ENCODE peak calls at places on chromosome 5, in nine cellular contexts. F is anterior cingulate cortex; N is NCI-H1105; V is epithelial cell of esophagus; Y is heart right ventricle; G is adrenal gland; W is sciatic nerve; Q is stimulated activated CD4-positive, alpha-beta T cell treated with anti-CD3 and anti-CD28 coated beads, Interleukin-4, amount 100 ng/mL, for 4 hours; E is astrocyte of the hippocampus. O is an unnamed sample.
A peak's percentile ranks its signal among the peaks of the same experiment; 100 is the strongest.

GRCh38 chr5:156383510-156383909 is 56.5 kb downstream of the SGCD start:
- DNase-seq in F (no peak), N (no peak), V (peak; percentile 19), Y (no peak), G (no peak), W (no peak), Q (no peak), E (peak; percentile 20), O (no peak)

GRCh38 chr5:111173476-111173875 is 50.7 kb upstream of the CAMK4 start:
- DNase-seq in F (no peak), N (no peak), V (no peak), Y (no peak), G (no peak), W (no peak), Q (no peak), E (peak; percentile 57), O (no peak)

GRCh38 chr5:54384356-54384933 is 71.1 kb upstream of the HSPB3 start:
- DNase-seq in F (no peak), N (no peak), V (no peak), Y (no peak), G (no peak), W (no peak), Q (no peak), E (no peak), O (no peak)

GRCh38 chr5:40906351-40906751 is 2.9 kb upstream of the C7 start:
- DNase-seq in F (no peak), N (no peak), V (peak; percentile 66), Y (no peak), G (no peak), W (no peak), Q (no peak), E (peak; percentile 14), O (no peak)

GRCh38 chr5:134833340-134834032 is 12.3 kb upstream of the C5orf24 start:
- DNase-seq in F (no peak), N (no peak), V (no peak), Y (no peak), G (no peak), W (no peak), Q (no peak), E (peak; percentile 65), O (no peak)

GRCh38 chr5:1875481-1875842 is 7.3 kb downstream of the IRX4 start:
- DNase-seq in F (no peak), N (no peak), V (no peak), Y (no peak), G (no peak), W (no peak), Q (no peak), E (no peak), O (no peak)

GRCh38 chr5:154779105-154779504 is 23.9 kb downstream of the LARP1 start:
- DNase-seq in F (no peak), N (no peak), V (peak; percentile 94), Y (no peak), G (peak; percentile 73), W (no peak), Q (no peak), E (peak; percentile 59), O (no peak)

GRCh38 chr5:57117601-57118000 is 56.3 kb upstream of the GPBP1 start:
- DNase-seq in F (no peak), N (no peak), V (no peak), Y (no peak), G (no peak), W (no peak), Q (no peak), E (peak; percentile 18), O (no peak)

GRCh38 chr5:56908942-56909293 is 478 bp upstream of the SETD9 start:
- DNase-seq in F (no peak), N (no peak), V (no peak), Y (peak; percentile 78), G (peak; percentile 80), W (no peak), Q (no peak), E (no peak), O (peak; percentile 86)

GRCh38 chr5:156366536-156366935 is 39.6 kb downstream of the SGCD start:
- DNase-seq in F (no peak), N (no peak), V (no peak), Y (no peak), G (no peak), W (no peak), Q (no peak), E (no peak), O (no peak)

GRCh38 chr5:9596833-9597232 is 33.3 kb downstream of the TAS2R1 start:
- DNase-seq in F (no peak), N (no peak), V (no peak), Y (no peak), G (no peak), W (no peak), Q (no peak), E (no peak), O (no peak)

GRCh38 chr5:157972579-157972978 is 113.6 kb upstream of the CLINT1 start:
- DNase-seq in F (no peak), N (no peak), V (no peak), Y (no peak), G (no peak), W (no peak), Q (no peak), E (no peak), O (no peak)

GRCh38 chr5:26872337-26872736 is 166.0 kb downstream of the CDH9 start:
- DNase-seq in F (no peak), N (no peak), V (no peak), Y (no peak), G (no peak), W (no peak), Q (no peak), E (no peak), O (no peak)

GRCh38 chr5:98455660-98456059 is 317.8 kb upstream of the RGMB start:
- DNase-seq in F (no peak), N (no peak), V (peak; percentile 8), Y (no peak), G (no peak), W (no peak), Q (no peak), E (peak; percentile 10), O (no peak)

GRCh38 chr5:1493941-1494340 is 29.8 kb downstream of the LPCAT1 start:
- DNase-seq in F (no peak), N (no peak), V (no peak), Y (no peak), G (no peak), W (no peak), Q (no peak), E (no peak), O (no peak)

GRCh38 chr5:59893436-59894227 is at the start of gene PDE4D:
- DNase-seq in F (no peak), N (peak; percentile 11), V (peak; percentile 73), Y (peak; percentile 39), G (peak; percentile 43), W (peak; percentile 65), Q (no peak), E (peak; percentile 93), O (peak; percentile 37)

GRCh38 chr5:132492386-132492785 is 1.8 kb upstream of the IRF1 start:
- DNase-seq in F (no peak), N (no peak), V (no peak), Y (no peak), G (no peak), W (no peak), Q (no peak), E (no peak), O (no peak)

GRCh38 chr5:88405783-88406182 is 137.1 kb upstream of the TMEM161B start:
- DNase-seq in F (no peak), N (no peak), V (no peak), Y (no peak), G (no peak), W (no peak), Q (no peak), E (peak; percentile 14), O (no peak)

GRCh38 chr5:87079219-87079618 is 188.5 kb upstream of the RASA1 start:
- DNase-seq in F (no peak), N (no peak), V (no peak), Y (no peak), G (no peak), W (no peak), Q (no peak), E (no peak), O (no peak)

GRCh38 chr5:7754997-7755596 is 95.8 kb downstream of the CFAP90 start:
- DNase-seq in F (peak; percentile 18), N (peak; percentile 66), V (peak; percentile 55), Y (peak; percentile 33), G (peak; percentile 48), W (peak; percentile 67), Q (peak; percentile 23), E (peak; percentile 76), O (peak; percentile 13)

GRCh38 chr5:112975721-112976431 is 722 bp upstream of the DCP2 start:
- DNase-seq in F (no peak), N (no peak), V (no peak), Y (no peak), G (no peak), W (no peak), Q (no peak), E (no peak), O (no peak)

GRCh38 chr5:171575808-171576207 is 156.4 kb downstream of the FGF18 start:
- DNase-seq in F (no peak), N (no peak), V (no peak), Y (no peak), G (no peak), W (no peak), Q (no peak), E (no peak), O (no peak)

GRCh38 chr5:31347558-31347905 is 154.0 kb downstream of the CDH6 start:
- DNase-seq in F (no peak), N (no peak), V (no peak), Y (no peak), G (no peak), W (no peak), Q (no peak), E (no peak), O (no peak)

GRCh38 chr5:102536323-102536928 is 37.6 kb upstream of the SLCO6A1 start:
- DNase-seq in F (no peak), N (no peak), V (peak; percentile 11), Y (no peak), G (no peak), W (no peak), Q (no peak), E (peak; percentile 21), O (no peak)

GRCh38 chr5:133741396-133741795 is 129.1 kb upstream of the FSTL4 start:
- DNase-seq in F (no peak), N (no peak), V (no peak), Y (no peak), G (no peak), W (no peak), Q (no peak), E (no peak), O (no peak)

GRCh38 chr5:37966291-37966690 is 126.5 kb upstream of the GDNF start:
- DNase-seq in F (no peak), N (no peak), V (no peak), Y (no peak), G (no peak), W (no peak), Q (no peak), E (no peak), O (no peak)

GRCh38 chr5:956941-957729 is 51.5 kb upstream of the NKD2 start:
- DNase-seq in F (no peak), N (no peak), V (no peak), Y (no peak), G (no peak), W (peak; percentile 59), Q (no peak), E (peak; percentile 97), O (peak; percentile 37)

O was measured in heart left ventricle.